ENCODE peak calls at places on chromosomes 16 and 17, in four cellular contexts. E is HepG2, M is H1, Z is GM12878. A is an unnamed sample.
A peak's percentile ranks its signal among the peaks of the same experiment; 100 is the strongest.

GRCh38 chr16:31329671-31330552 is 25.1 kb upstream of the ITGAX start:
- DNase-seq in E (no peak), M (no peak), Z (no peak), A (no peak)

GRCh38 chr17:62656446-62656845 is 29.0 kb downstream of the MRC2 start:
- DNase-seq in E (no peak), M (no peak), Z (no peak), A (no peak)

GRCh38 chr16:55499951-55500350 is 8.9 kb upstream of the LPCAT2 start:
- DNase-seq in E (no peak), M (peak; percentile 22), Z (no peak), A (peak; percentile 19)

GRCh38 chr17:38738007-38738662 is 8.0 kb downstream of the CISD3 start:
- DNase-seq in E (no peak), M (no peak), Z (no peak), A (no peak)

GRCh38 chr16:25219070-25219737 is 2.5 kb downstream of the AQP8 start:
- DNase-seq in E (peak; percentile 54), M (no peak), Z (no peak), A (no peak)

GRCh38 chr16:50636865-50637374 is 44.2 kb downstream of the SNX20 start:
- DNase-seq in E (peak; percentile 48), M (no peak), Z (no peak), A (no peak)

GRCh38 chr17:52156576-52156975 is 1.9 kb downstream of the CA10 start:
- DNase-seq in E (no peak), M (no peak), Z (no peak), A (no peak)

GRCh38 chr17:27975146-27976011 is 67.1 kb upstream of the NLK start:
- DNase-seq in E (no peak), M (no peak), Z (no peak), A (peak; percentile 57)

GRCh38 chr17:51439395-51440229 is 179.3 kb downstream of the UTP18 start:
- DNase-seq in E (no peak), M (no peak), Z (no peak), A (no peak)

GRCh38 chr17:34341916-34342315 is 14.4 kb upstream of the CCL13 start:
- DNase-seq in E (no peak), M (no peak), Z (no peak), A (no peak)

GRCh38 chr17:30605523-30605922 is 128.3 kb downstream of the GOSR1 start:
- DNase-seq in E (no peak), M (no peak), Z (no peak), A (no peak)

GRCh38 chr17:15384142-15384803 is 42.9 kb upstream of the TEKT3 start:
- DNase-seq in E (no peak), M (no peak), Z (no peak), A (no peak)

GRCh38 chr16:85514601-85515318 is 98.4 kb upstream of the GSE1 start:
- DNase-seq in E (peak; percentile 99), M (no peak), Z (no peak), A (no peak)

GRCh38 chr17:50048146-50048720 is 7.7 kb upstream of the ITGA3 start:
- DNase-seq in E (no peak), M (no peak), Z (no peak), A (no peak)

GRCh38 chr17:49548506-49549310 is 27.0 kb upstream of the NXPH3 start:
- DNase-seq in E (peak; percentile 45), M (peak; percentile 85), Z (no peak), A (peak; percentile 60)

GRCh38 chr17:79276824-79277223 is 202.2 kb downstream of the ENGASE start:
- DNase-seq in E (no peak), M (no peak), Z (no peak), A (no peak)

GRCh38 chr16:90008708-90009145 is 10.5 kb downstream of the DBNDD1 start:
- DNase-seq in E (no peak), M (no peak), Z (no peak), A (no peak)

GRCh38 chr17:2393954-2394749 is 6.7 kb downstream of the MNT start:
- DNase-seq in E (no peak), M (no peak), Z (no peak), A (no peak)

DNA sequence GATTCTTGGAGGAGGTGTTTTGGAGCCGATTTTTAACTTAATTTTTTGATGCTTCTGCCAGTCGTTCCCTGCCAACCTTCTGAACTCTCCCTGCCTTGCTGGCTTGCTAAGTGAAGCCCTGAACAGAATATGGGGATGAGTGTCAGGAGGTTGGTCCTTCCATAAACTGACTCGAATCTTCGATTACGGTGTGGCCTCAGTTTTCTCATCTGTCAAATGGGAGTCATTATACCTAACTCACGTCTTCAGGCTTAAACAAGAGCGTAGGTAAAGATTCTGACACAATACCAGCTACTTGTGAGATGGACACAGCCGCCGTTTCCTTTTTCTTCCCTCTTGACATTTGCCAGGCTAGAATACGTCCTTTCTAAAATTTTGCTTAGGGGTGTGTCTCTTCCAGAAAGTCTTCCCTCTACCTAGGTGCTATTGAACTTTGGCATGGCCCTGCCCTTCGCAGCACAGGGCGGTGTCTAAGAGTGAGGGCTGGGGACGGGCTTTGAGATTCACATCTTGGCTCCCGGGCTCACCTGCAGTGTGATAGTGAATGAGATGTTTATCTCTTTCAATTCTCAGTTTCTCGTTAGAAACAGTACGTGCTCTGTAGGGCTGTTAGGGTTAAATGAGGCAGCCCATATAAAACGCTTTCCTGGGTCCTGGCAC is 190.6 kb upstream of the SDK2 start:
- DNase-seq in E (no peak), M (no peak), Z (no peak), A (no peak)
- TF ChIP-seq TAF1 in E (no peak), M (no peak), Z (no peak), A (no peak)

DNA sequence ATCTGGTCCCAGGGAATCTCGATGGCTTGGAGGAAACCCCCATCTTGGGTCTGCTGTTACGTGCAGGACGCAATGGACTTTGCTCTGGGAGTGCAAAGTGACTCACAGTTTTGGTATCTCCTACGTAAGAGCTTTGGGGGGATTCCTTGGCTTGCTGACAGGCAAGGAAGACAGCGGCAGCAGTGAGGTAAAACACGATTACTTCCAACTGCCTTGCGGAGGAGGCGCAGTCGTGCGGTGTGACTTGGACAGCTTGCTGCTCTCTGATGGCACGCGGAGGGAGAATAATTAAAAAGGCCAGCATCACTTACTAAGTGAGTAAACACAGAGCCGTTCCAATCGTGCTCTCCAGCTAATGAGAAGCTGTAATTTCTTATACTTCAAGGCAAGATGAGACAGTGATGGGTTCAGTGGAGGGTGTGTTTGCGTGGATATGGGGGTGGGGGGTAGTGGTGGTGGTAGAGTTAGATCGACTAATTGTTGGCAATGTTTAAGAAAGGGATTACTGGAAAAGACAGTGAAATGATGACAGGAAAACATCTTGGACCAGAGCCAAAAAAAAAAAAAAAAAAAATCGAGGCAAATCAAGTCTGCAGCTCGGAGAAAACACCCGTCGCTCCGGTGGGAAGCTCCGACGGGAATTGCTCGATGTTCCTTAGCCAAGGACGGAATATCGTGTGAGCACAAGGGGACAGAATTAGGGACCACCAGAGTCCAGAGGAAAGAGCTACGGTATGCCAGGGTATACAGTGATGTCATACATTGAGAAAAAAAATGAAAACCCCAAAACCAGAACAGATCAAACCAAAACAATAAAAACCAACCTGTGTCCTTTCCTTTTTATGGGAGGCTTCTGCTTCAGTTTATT is 184.9 kb upstream of the ZFHX3 start:
- DNase-seq in E (peak; percentile 74), M (no peak), Z (no peak), A (peak; percentile 5)
- TF ChIP-seq CREB1 in E (peak; percentile 58), M (no peak), Z (no peak), A (no peak)

GRCh38 chr17:39927101-39927927 is at the start of the genes LRRC3C and ORMDL3:
- DNase-seq in E (peak; percentile 94), M (peak; percentile 98), Z (no peak), A (peak; percentile 92)
- TF ChIP-seq TAF1 in E (peak; percentile 64), M (peak; percentile 60), Z (peak; percentile 66), A (no peak)

GRCh38 chr17:82897514-82898249 is 57.9 kb upstream of the ZNF750 start:
- DNase-seq in E (no peak), M (no peak), Z (no peak), A (no peak)
- TF ChIP-seq CREB1 in E (no peak), M (no peak), Z (no peak), A (no peak)

GRCh38 chr16:12113581-12114375 is 137.2 kb downstream of the SNX29 start:
- DNase-seq in E (no peak), M (no peak), Z (no peak), A (no peak)
- TF ChIP-seq TAF1 in E (no peak), M (no peak), Z (no peak), A (no peak)

A was measured in K562.